ENCODE peak calls at places on chromosomes 1 and 21, in six cellular contexts. J is nucleus accumbens, P is Caki2, D is CD14-positive monocyte, E is fibroblast of mammary gland, U is mucosa of descending colon. X is an unnamed sample.

GRCh38 chr1:5901150-5901549 is 91.1 kb downstream of the NPHP4 start:
- DNase-seq in J (no peak), D (no peak), P (no peak), U (no peak), E (peak), X (no peak)

GRCh38 chr1:232252719-232253118 is 377.2 kb downstream of the SIPA1L2 start:
- DNase-seq in J (no peak), D (no peak), P (no peak), U (no peak), E (no peak), X (no peak)

GRCh38 chr1:50873458-50874187 is 86.4 kb downstream of the FAF1 start:
- DNase-seq in P (peak), E (peak), U (peak), J (no peak), D (peak), X (no peak)

GRCh38 chr1:149962736-149963135 is 26.1 kb upstream of the MTMR11 start:
- DNase-seq in J (no peak), P (no peak), U (no peak), E (no peak), D (no peak), X (no peak)

GRCh38 chr1:19934336-19934735 is 10.9 kb upstream of the PLA2G2E start:
- DNase-seq in E (no peak), U (no peak), J (no peak), P (no peak), D (no peak), X (no peak)

GRCh38 chr1:183243190-183244065 is 57.4 kb downstream of the LAMC2 start:
- DNase-seq in D (no peak), J (no peak), P (no peak), U (peak), E (peak), X (no peak)

GRCh38 chr1:100661176-100661575 is 58.4 kb upstream of the VCAM1 start:
- DNase-seq in U (no peak), E (no peak), J (no peak), D (no peak), P (no peak), X (no peak)

GRCh38 chr1:113947388-113948107 is 18.4 kb downstream of the HIPK1 start:
- DNase-seq in E (no peak), D (no peak), P (no peak), U (no peak), J (no peak), X (no peak)

GRCh38 chr1:113027449-113027848 is 45.5 kb upstream of the LRIG2 start:
- DNase-seq in D (no peak), U (no peak), E (no peak), P (no peak), J (no peak), X (no peak)

GRCh38 chr1:84708031-84708430 is 17.8 kb upstream of the SSX2IP start:
- DNase-seq in J (no peak), D (no peak), E (no peak), P (no peak), U (no peak), X (no peak)

GRCh38 chr1:160315359-160315758 is 27.7 kb downstream of the COPA start:
- DNase-seq in U (no peak), E (no peak), D (no peak), J (no peak), P (no peak), X (no peak)

GRCh38 chr1:1666526-1666925 is 7.7 kb upstream of the CDK11B start:
- DNase-seq in J (no peak), D (no peak), E (no peak), P (no peak), U (no peak), X (no peak)

GRCh38 chr1:37078866-37079265 is 44.6 kb upstream of the GRIK3 start:
- DNase-seq in E (no peak), D (no peak), P (no peak), J (no peak), U (no peak), X (no peak)

GRCh38 chr1:96365076-96365475 is 356.5 kb upstream of the PTBP2 start:
- DNase-seq in D (no peak), P (peak), U (no peak), J (no peak), E (peak), X (no peak)

GRCh38 chr1:67336783-67337182 is 29.1 kb downstream of the IL12RB2 start:
- DNase-seq in P (no peak), U (no peak), E (no peak), J (no peak), D (no peak), X (no peak)

GRCh38 chr1:7586031-7586941 is 184.8 kb upstream of the VAMP3 start:
- DNase-seq in E (no peak), P (no peak), U (no peak), D (no peak), J (no peak), X (no peak)

GRCh38 chr1:106571109-106571508 is 485.4 kb upstream of the PRMT6 start:
- DNase-seq in D (no peak), J (no peak), P (no peak), E (peak), U (no peak), X (no peak)

GRCh38 chr1:96710708-96711477 is 10.7 kb upstream of the PTBP2 start:
- DNase-seq in D (no peak), J (no peak), U (no peak), E (peak), P (no peak), X (no peak)

GRCh38 chr21:44849616-44850130 is 23.8 kb downstream of the PTTG1IP start:
- DNase-seq in J (no peak), P (no peak), U (peak), D (peak), E (no peak), X (no peak)

GRCh38 chr1:6136516-6137220 is 43.5 kb downstream of the CHD5 start:
- DNase-seq in D (peak), E (no peak), U (no peak), P (no peak), J (no peak), X (no peak)

GRCh38 chr1:18575620-18576019 is 55.0 kb upstream of the PAX7 start:
- DNase-seq in U (peak), D (no peak), J (no peak), P (no peak), E (no peak), X (no peak)

X was measured in amygdala.